ENCODE peak calls at places on chromosomes 13 and 19, in eight cellular contexts. One of them, this sample, is unnamed.

GRCh38 chr13:34627905-34628682 is 314.0 kb upstream of the NBEA start:
- DNase-seq in MM.1S: no peak
- DNase-seq in HCT116: no peak
- DNase-seq in fibroblast of pulmonary artery: no peak
- DNase-seq in GM13976: no peak
- DNase-seq in endodermal cell: no peak
- DNase-seq in left lung: no peak
- DNase-seq in body of pancreas: no peak
- DNase-seq in this sample: no peak

GRCh38 chr19:996051-996838 is 4.0 kb upstream of the GRIN3B start:
- DNase-seq in endodermal cell: peak
- DNase-seq in HCT116: no peak
- DNase-seq in fibroblast of pulmonary artery: peak
- DNase-seq in MM.1S: peak
- DNase-seq in body of pancreas: peak
- DNase-seq in left lung: no peak
- DNase-seq in GM13976: peak
- DNase-seq in this sample: peak

GRCh38 chr19:31416548-31416947 is 67.3 kb upstream of the TSHZ3 start:
- DNase-seq in body of pancreas: no peak
- DNase-seq in HCT116: no peak
- DNase-seq in left lung: no peak
- DNase-seq in endodermal cell: peak
- DNase-seq in GM13976: no peak
- DNase-seq in MM.1S: no peak
- DNase-seq in fibroblast of pulmonary artery: no peak
- DNase-seq in this sample: no peak

GRCh38 chr13:88651531-88651930 is 980.4 kb downstream of the SLITRK5 start:
- DNase-seq in endodermal cell: no peak
- DNase-seq in body of pancreas: no peak
- DNase-seq in HCT116: no peak
- DNase-seq in left lung: no peak
- DNase-seq in fibroblast of pulmonary artery: no peak
- DNase-seq in GM13976: no peak
- DNase-seq in MM.1S: no peak
- DNase-seq in this sample: no peak

GRCh38 chr13:30690282-30691188 is 44.8 kb upstream of the ALOX5AP start:
- DNase-seq in MM.1S: peak
- DNase-seq in HCT116: no peak
- DNase-seq in endodermal cell: no peak
- DNase-seq in left lung: peak
- DNase-seq in body of pancreas: no peak
- DNase-seq in fibroblast of pulmonary artery: peak
- DNase-seq in GM13976: no peak
- DNase-seq in this sample: no peak

GRCh38 chr19:23512151-23512925 is 117.1 kb upstream of the ZNF91 start:
- DNase-seq in MM.1S: no peak
- DNase-seq in HCT116: no peak
- DNase-seq in left lung: no peak
- DNase-seq in body of pancreas: no peak
- DNase-seq in GM13976: no peak
- DNase-seq in fibroblast of pulmonary artery: no peak
- DNase-seq in endodermal cell: no peak
- DNase-seq in this sample: no peak

GRCh38 chr19:35879770-35880317 is 11.5 kb downstream of the APLP1 start:
- DNase-seq in fibroblast of pulmonary artery: peak
- DNase-seq in body of pancreas: peak
- DNase-seq in left lung: peak
- DNase-seq in MM.1S: peak
- DNase-seq in GM13976: peak
- DNase-seq in HCT116: peak
- DNase-seq in endodermal cell: peak
- DNase-seq in this sample: peak

GRCh38 chr13:72622546-72622945 is 104.9 kb downstream of the MZT1 start:
- DNase-seq in endodermal cell: no peak
- DNase-seq in body of pancreas: no peak
- DNase-seq in MM.1S: no peak
- DNase-seq in left lung: no peak
- DNase-seq in GM13976: no peak
- DNase-seq in HCT116: no peak
- DNase-seq in fibroblast of pulmonary artery: no peak
- DNase-seq in this sample: no peak

GRCh38 chr19:12792048-12792852 is 964 bp downstream of the JUNB start:
- DNase-seq in left lung: peak
- DNase-seq in body of pancreas: peak
- DNase-seq in endodermal cell: peak
- DNase-seq in MM.1S: peak
- DNase-seq in fibroblast of pulmonary artery: peak
- DNase-seq in HCT116: no peak
- DNase-seq in GM13976: no peak
- DNase-seq in this sample: peak

GRCh38 chr13:105159794-105160193 is 1375.7 kb downstream of the EFNB2 start:
- DNase-seq in GM13976: no peak
- DNase-seq in body of pancreas: no peak
- DNase-seq in MM.1S: peak
- DNase-seq in fibroblast of pulmonary artery: no peak
- DNase-seq in endodermal cell: no peak
- DNase-seq in left lung: no peak
- DNase-seq in HCT116: no peak
- DNase-seq in this sample: no peak

GRCh38 chr19:39200818-39201145 is 3.3 kb downstream of the SYCN start:
- DNase-seq in body of pancreas: peak
- DNase-seq in left lung: no peak
- DNase-seq in MM.1S: no peak
- DNase-seq in fibroblast of pulmonary artery: no peak
- DNase-seq in GM13976: no peak
- DNase-seq in endodermal cell: no peak
- DNase-seq in HCT116: no peak
- DNase-seq in this sample: no peak

GRCh38 chr13:98571955-98572662 is 4.8 kb downstream of the STK24 start:
- DNase-seq in left lung: no peak
- DNase-seq in MM.1S: peak
- DNase-seq in GM13976: no peak
- DNase-seq in endodermal cell: no peak
- DNase-seq in body of pancreas: no peak
- DNase-seq in HCT116: no peak
- DNase-seq in fibroblast of pulmonary artery: no peak
- DNase-seq in this sample: no peak

GRCh38 chr19:23203841-23204344 is 46.3 kb downstream of the ZNF724 start:
- DNase-seq in body of pancreas: no peak
- DNase-seq in left lung: peak
- DNase-seq in fibroblast of pulmonary artery: no peak
- DNase-seq in GM13976: no peak
- DNase-seq in endodermal cell: peak
- DNase-seq in MM.1S: no peak
- DNase-seq in HCT116: no peak
- DNase-seq in this sample: no peak

GRCh38 chr19:42086770-42087550 is 11.0 kb downstream of the ZNF574 start:
- DNase-seq in left lung: no peak
- DNase-seq in HCT116: no peak
- DNase-seq in MM.1S: no peak
- DNase-seq in endodermal cell: no peak
- DNase-seq in GM13976: no peak
- DNase-seq in body of pancreas: no peak
- DNase-seq in fibroblast of pulmonary artery: no peak
- DNase-seq in this sample: no peak

GRCh38 chr19:31104451-31104850 is 244.8 kb downstream of the TSHZ3 start:
- DNase-seq in body of pancreas: no peak
- DNase-seq in left lung: no peak
- DNase-seq in MM.1S: no peak
- DNase-seq in HCT116: no peak
- DNase-seq in fibroblast of pulmonary artery: no peak
- DNase-seq in GM13976: no peak
- DNase-seq in endodermal cell: no peak
- DNase-seq in this sample: no peak

GRCh38 chr13:91046715-91047327 is 300.7 kb upstream of the MIR17HG start:
- DNase-seq in MM.1S: no peak
- DNase-seq in left lung: no peak
- DNase-seq in fibroblast of pulmonary artery: no peak
- DNase-seq in body of pancreas: no peak
- DNase-seq in HCT116: no peak
- DNase-seq in GM13976: no peak
- DNase-seq in endodermal cell: peak
- DNase-seq in this sample: no peak

GRCh38 chr19:57558525-57558924 is 1.1 kb downstream of the ZNF550 start:
- DNase-seq in fibroblast of pulmonary artery: peak
- DNase-seq in body of pancreas: no peak
- DNase-seq in GM13976: peak
- DNase-seq in MM.1S: no peak
- DNase-seq in left lung: no peak
- DNase-seq in endodermal cell: no peak
- DNase-seq in HCT116: no peak
- DNase-seq in this sample: no peak

DNA sequence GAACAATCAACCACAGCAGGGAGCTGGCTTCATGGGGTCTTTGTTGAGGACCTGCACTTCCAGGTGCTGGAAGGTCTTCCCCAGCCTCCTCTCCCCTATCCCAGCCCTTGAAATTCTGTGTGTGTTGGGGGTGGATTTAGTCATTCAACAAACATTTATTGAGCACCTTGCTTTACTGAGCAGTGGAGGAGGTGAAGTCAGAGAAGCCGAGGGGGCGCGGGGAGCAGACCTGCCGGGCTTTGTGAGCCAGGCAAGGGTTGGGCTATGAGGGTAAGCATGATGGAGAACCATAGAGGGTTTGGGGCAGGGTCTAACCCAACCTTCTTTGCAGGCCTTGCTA is 3.5 kb upstream of the C19orf85 start:
- DNase-seq in left lung: no peak
- DNase-seq in body of pancreas: no peak
- DNase-seq in fibroblast of pulmonary artery: no peak
- DNase-seq in MM.1S: no peak
- DNase-seq in endodermal cell: no peak
- DNase-seq in HCT116: no peak
- DNase-seq in GM13976: no peak
- DNase-seq in this sample: no peak
- TF ChIP-seq CTCF in left lung: no peak
- TF ChIP-seq CTCF in body of pancreas: no peak
- TF ChIP-seq CTCF in fibroblast of pulmonary artery: no peak
- TF ChIP-seq CTCF in MM.1S: peak
- TF ChIP-seq CTCF in endodermal cell: no peak
- TF ChIP-seq CTCF in HCT116: no peak
- TF ChIP-seq CTCF in GM13976: no peak
- TF ChIP-seq CTCF in this sample: no peak

GRCh38 chr13:103388839-103389238 is 322.6 kb upstream of the SLC10A2 start:
- DNase-seq in GM13976: no peak
- DNase-seq in left lung: no peak
- DNase-seq in body of pancreas: no peak
- DNase-seq in fibroblast of pulmonary artery: no peak
- DNase-seq in HCT116: no peak
- DNase-seq in MM.1S: no peak
- DNase-seq in endodermal cell: no peak
- DNase-seq in this sample: no peak
- TF ChIP-seq CTCF in GM13976: no peak
- TF ChIP-seq CTCF in left lung: no peak
- TF ChIP-seq CTCF in body of pancreas: peak
- TF ChIP-seq CTCF in fibroblast of pulmonary artery: no peak
- TF ChIP-seq CTCF in HCT116: no peak
- TF ChIP-seq CTCF in MM.1S: no peak
- TF ChIP-seq CTCF in endodermal cell: peak
- TF ChIP-seq CTCF in this sample: no peak

GRCh38 chr13:33487575-33488243 is 202.2 kb upstream of the STARD13 start:
- DNase-seq in left lung: no peak
- DNase-seq in GM13976: peak
- DNase-seq in endodermal cell: peak
- DNase-seq in HCT116: no peak
- DNase-seq in fibroblast of pulmonary artery: peak
- DNase-seq in body of pancreas: no peak
- DNase-seq in MM.1S: peak
- DNase-seq in this sample: peak

GRCh38 chr13:33489563-33489962 is 204.0 kb upstream of the STARD13 start:
- DNase-seq in MM.1S: no peak
- DNase-seq in GM13976: no peak
- DNase-seq in fibroblast of pulmonary artery: no peak
- DNase-seq in endodermal cell: no peak
- DNase-seq in HCT116: no peak
- DNase-seq in body of pancreas: no peak
- DNase-seq in left lung: no peak
- DNase-seq in this sample: no peak

GRCh38 chr13:33494596-33495214 is 209.2 kb upstream of the STARD13 start:
- DNase-seq in endodermal cell: no peak
- DNase-seq in left lung: no peak
- DNase-seq in body of pancreas: no peak
- DNase-seq in MM.1S: no peak
- DNase-seq in fibroblast of pulmonary artery: peak
- DNase-seq in GM13976: no peak
- DNase-seq in HCT116: peak
- DNase-seq in this sample: no peak

GRCh38 chr13:33493672-33494365 is 208.3 kb upstream of the STARD13 start:
- DNase-seq in fibroblast of pulmonary artery: no peak
- DNase-seq in left lung: no peak
- DNase-seq in HCT116: no peak
- DNase-seq in GM13976: no peak
- DNase-seq in body of pancreas: no peak
- DNase-seq in MM.1S: no peak
- DNase-seq in endodermal cell: no peak
- DNase-seq in this sample: no peak

GRCh38 chr13:33490461-33491327 is 205.1 kb upstream of the STARD13 start:
- DNase-seq in left lung: peak
- DNase-seq in endodermal cell: peak
- DNase-seq in fibroblast of pulmonary artery: peak
- DNase-seq in HCT116: no peak
- DNase-seq in GM13976: no peak
- DNase-seq in body of pancreas: no peak
- DNase-seq in MM.1S: no peak
- DNase-seq in this sample: no peak
- TF ChIP-seq CTCF in left lung: no peak
- TF ChIP-seq CTCF in endodermal cell: peak
- TF ChIP-seq CTCF in fibroblast of pulmonary artery: no peak
- TF ChIP-seq CTCF in HCT116: no peak
- TF ChIP-seq CTCF in GM13976: no peak
- TF ChIP-seq CTCF in body of pancreas: no peak
- TF ChIP-seq CTCF in MM.1S: no peak
- TF ChIP-seq CTCF in this sample: no peak

DNA sequence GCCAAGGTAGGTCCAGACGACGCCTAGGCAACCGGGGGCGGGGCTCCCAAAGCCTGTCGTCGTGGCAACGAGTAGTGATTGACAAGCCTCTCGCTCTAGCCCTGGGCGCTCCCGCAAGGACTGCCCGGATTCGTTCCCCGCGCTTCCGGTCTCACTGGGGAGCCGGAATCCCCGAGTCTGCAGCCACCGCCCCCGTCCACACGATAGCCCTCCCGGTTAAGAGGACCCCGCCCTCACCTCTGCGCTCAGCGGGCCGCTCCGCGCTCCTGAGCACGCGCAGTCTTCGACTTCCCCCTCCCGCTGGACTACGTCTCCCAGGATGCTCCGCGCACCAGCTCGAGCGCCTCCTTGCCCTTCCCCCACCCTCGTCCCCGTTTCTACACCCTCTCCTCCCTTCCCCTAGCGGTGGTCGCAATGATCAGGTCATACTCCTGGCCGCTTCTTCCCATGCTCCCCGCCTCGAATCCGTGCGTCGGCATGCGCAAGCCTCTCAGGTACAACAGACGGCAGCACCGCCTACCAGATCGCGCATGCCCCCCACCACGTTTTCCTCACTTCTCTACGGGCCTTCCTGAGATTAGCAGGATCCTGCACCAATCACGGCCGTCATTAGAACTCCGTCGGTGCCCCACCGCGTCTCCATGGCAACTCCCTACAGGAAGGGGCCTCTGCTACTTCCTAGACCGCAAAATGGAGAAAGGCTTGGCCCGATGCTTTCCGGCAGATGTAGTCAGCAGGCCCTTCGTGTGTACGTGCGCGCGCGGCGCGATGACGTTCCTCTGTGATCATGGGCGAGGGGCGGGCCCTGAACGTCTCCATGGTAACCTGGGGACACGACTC is at the start of gene MZF1:
- DNase-seq in fibroblast of pulmonary artery: peak
- DNase-seq in HCT116: peak
- DNase-seq in body of pancreas: peak
- DNase-seq in endodermal cell: peak
- DNase-seq in left lung: peak
- DNase-seq in MM.1S: peak
- DNase-seq in GM13976: peak
- DNase-seq in this sample: peak
- TF ChIP-seq CTCF in fibroblast of pulmonary artery: no peak
- TF ChIP-seq CTCF in HCT116: no peak
- TF ChIP-seq CTCF in body of pancreas: peak
- TF ChIP-seq CTCF in endodermal cell: peak
- TF ChIP-seq CTCF in left lung: no peak
- TF ChIP-seq CTCF in MM.1S: no peak
- TF ChIP-seq CTCF in GM13976: peak
- TF ChIP-seq CTCF in this sample: no peak

This sample was measured in GM13977.